ENCODE peak calls at places on chromosome 9, in eight cellular contexts. B is effector memory CD8-positive, alpha-beta T cell; Z is fibroblast of gingiva; L is HEK293T; R is T-helper 2 cell; M is astrocyte of the spinal cord; C is effector memory CD4-positive, alpha-beta T cell; N is hippocampal formation. P is an unnamed sample.

GRCh38 chr9:121122450-121123032 is 47.8 kb downstream of the CNTRL start:
- DNase-seq in B (no peak), M (peak; percentile 24), N (no peak), L (no peak), Z (no peak), R (no peak), C (no peak), P (no peak)

GRCh38 chr9:121823451-121824169 is 172.2 kb downstream of the DAB2IP start:
- DNase-seq in N (no peak), Z (no peak), B (no peak), L (no peak), M (no peak), R (no peak), C (no peak), P (no peak)

GRCh38 chr9:107155244-107155817 is 127.7 kb upstream of the RAD23B start:
- DNase-seq in R (no peak), M (no peak), Z (no peak), L (no peak), N (no peak), B (no peak), C (no peak), P (no peak)

GRCh38 chr9:134059661-134060395 is 8.0 kb downstream of the BRD3 start:
- DNase-seq in N (no peak), B (no peak), M (no peak), R (peak; percentile 42), L (no peak), C (no peak), Z (no peak), P (no peak)

GRCh38 chr9:130159814-130160670 is 12.2 kb upstream of the NCS1 start:
- DNase-seq in C (no peak), M (no peak), B (no peak), N (no peak), Z (no peak), R (no peak), L (no peak), P (no peak)

GRCh38 chr9:111819360-111819759 is 24.6 kb upstream of the SHOC1 start:
- DNase-seq in L (no peak), M (no peak), R (no peak), N (no peak), Z (no peak), B (no peak), C (no peak), P (no peak)

GRCh38 chr9:125484632-125485282 is 222.3 kb downstream of the MAPKAP1 start:
- DNase-seq in B (no peak), N (no peak), Z (peak; percentile 69), L (no peak), M (peak; percentile 77), C (no peak), R (no peak), P (no peak)

GRCh38 chr9:92616199-92617129 is 53.5 kb downstream of the IPPK start:
- DNase-seq in R (no peak), L (no peak), Z (peak; percentile 50), N (no peak), C (no peak), B (no peak), M (no peak), P (no peak)

GRCh38 chr9:120392711-120393110 is 187.3 kb downstream of the CDK5RAP2 start:
- DNase-seq in M (no peak), B (no peak), Z (no peak), C (no peak), L (no peak), R (no peak), N (no peak), P (no peak)

GRCh38 chr9:132210472-132211145 is 48.8 kb downstream of the NTNG2 start:
- DNase-seq in Z (no peak), L (no peak), N (peak; percentile 34), R (no peak), C (no peak), B (no peak), M (no peak), P (no peak)

GRCh38 chr9:38700695-38701094 is 19.2 kb downstream of the FAM240B start:
- DNase-seq in N (no peak), Z (no peak), C (no peak), R (no peak), L (no peak), M (peak; percentile 71), B (no peak), P (no peak)

GRCh38 chr9:129919283-129919682 is 84.0 kb downstream of the USP20 start:
- DNase-seq in Z (no peak), L (no peak), M (no peak), C (no peak), N (no peak), B (no peak), R (no peak), P (no peak)

GRCh38 chr9:102499468-102499867 is 495.7 kb upstream of the CYLC2 start:
- DNase-seq in R (peak; percentile 14), Z (no peak), B (no peak), C (no peak), N (no peak), L (no peak), M (no peak), P (no peak)

GRCh38 chr9:95505676-95506437 is 10.9 kb downstream of the PTCH1 start:
- DNase-seq in Z (peak; percentile 33), N (peak; percentile 39), R (peak; percentile 33), B (peak; percentile 32), M (peak; percentile 46), L (peak; percentile 71), C (no peak), P (no peak)

GRCh38 chr9:36946653-36947052 is 87.4 kb downstream of the PAX5 start:
- DNase-seq in B (no peak), N (no peak), M (peak; percentile 13), C (no peak), R (no peak), Z (no peak), L (no peak), P (peak; percentile 27)

P was measured in cardiac septum.